ENCODE peak calls at places on chromosomes 1 and 21, in four cellular contexts. C is MM.1S, E is PC-3, L is neural progenitor cell. D is an unnamed sample.

GRCh38 chr1:207418336-207418735 is 35.8 kb upstream of the CR2 start:
- DNase-seq in C (no peak), E (no peak), L (no peak), D (no peak)

GRCh38 chr1:99748419-99748818 is 18.0 kb downstream of the FRRS1 start:
- DNase-seq in C (no peak), E (peak; percentile 53), L (no peak), D (peak; percentile 34)

GRCh38 chr1:192171123-192171522 is 12.9 kb downstream of the RGS18 start:
- DNase-seq in C (no peak), E (no peak), L (no peak), D (no peak)

GRCh38 chr21:30996728-30997127 is 41.5 kb downstream of the KRTAP19-8 start:
- DNase-seq in C (no peak), E (no peak), L (no peak), D (no peak)

GRCh38 chr1:234743866-234744581 is 134.0 kb upstream of the IRF2BP2 start:
- DNase-seq in C (no peak), E (no peak), L (peak; percentile 90), D (peak; percentile 35)

GRCh38 chr1:232305020-232305419 is 324.9 kb downstream of the SIPA1L2 start:
- DNase-seq in C (no peak), E (peak; percentile 80), L (no peak), D (no peak)

GRCh38 chr1:119737040-119737682 is 25.4 kb downstream of the PHGDH start:
- DNase-seq in C (no peak), E (no peak), L (no peak), D (no peak)

GRCh38 chr1:44045064-44045463 is 13.8 kb upstream of the SLC6A9 start:
- DNase-seq in C (no peak), E (no peak), L (no peak), D (no peak)

GRCh38 chr1:186152227-186152944 is 222.7 kb downstream of the TPR start:
- DNase-seq in C (no peak), E (peak; percentile 92), L (peak; percentile 3), D (peak; percentile 62)

GRCh38 chr1:31398246-31398645 is 14.8 kb upstream of the SERINC2 start:
- DNase-seq in C (no peak), E (no peak), L (no peak), D (no peak)

GRCh38 chr1:53587252-53587992 is 128.2 kb downstream of the DMRTB1 start:
- DNase-seq in C (no peak), E (no peak), L (no peak), D (no peak)

GRCh38 chr1:211574705-211575104 is 4.3 kb downstream of the SLC30A1 start:
- DNase-seq in C (no peak), E (peak; percentile 58), L (no peak), D (peak; percentile 50)

GRCh38 chr1:204726478-204726877 is 40.9 kb upstream of the LRRN2 start:
- DNase-seq in C (no peak), E (peak; percentile 98), L (no peak), D (peak; percentile 52)

GRCh38 chr1:164861632-164862031 is 302.6 kb downstream of the PBX1 start:
- DNase-seq in C (no peak), E (no peak), L (no peak), D (no peak)

GRCh38 chr1:89279011-89279466 is 6.4 kb upstream of the GBP5 start:
- DNase-seq in C (no peak), E (no peak), L (peak; percentile 8), D (no peak)

GRCh38 chr1:51858892-51859291 is 19.6 kb downstream of the NRDC start:
- DNase-seq in C (no peak), E (no peak), L (no peak), D (no peak)

GRCh38 chr1:226938903-226939438 is 1.1 kb upstream of the COQ8A start:
- DNase-seq in C (peak; percentile 52), E (peak; percentile 74), L (no peak), D (peak; percentile 77)

GRCh38 chr1:175914115-175914514 is 170.7 kb upstream of the TNR start:
- DNase-seq in C (no peak), E (no peak), L (no peak), D (no peak)

GRCh38 chr1:231383159-231383855 is 38.8 kb downstream of the EGLN1 start:
- DNase-seq in C (no peak), E (peak; percentile 41), L (no peak), D (no peak)

GRCh38 chr1:117167402-117167801 is 43.3 kb downstream of the VTCN1 start:
- DNase-seq in C (no peak), E (peak; percentile 57), L (no peak), D (peak; percentile 38)

GRCh38 chr1:117164209-117164608 is 42.7 kb upstream of the TRIM45 start:
- DNase-seq in C (no peak), E (no peak), L (no peak), D (no peak)

GRCh38 chr1:117166076-117166475 is 44.5 kb upstream of the TRIM45 start:
- DNase-seq in C (no peak), E (peak; percentile 93), L (no peak), D (peak; percentile 89)

GRCh38 chr1:117162806-117163205 is 41.3 kb upstream of the TRIM45 start:
- DNase-seq in C (no peak), E (peak; percentile 27), L (no peak), D (no peak)

GRCh38 chr1:117161887-117162286 is 40.3 kb upstream of the TRIM45 start:
- DNase-seq in C (no peak), E (peak; percentile 69), L (no peak), D (no peak)
- H3F3A ChIP-seq in C (no peaks in the 10 kb centered on the region), E (peaks cover 4% of the 10 kb centered on the region), L (peaks cover 9% of the 10 kb centered on the region), D (no peaks in the 10 kb centered on the region)

GRCh38 chr1:47231314-47232186 is 475 bp downstream of the TAL1 start:
- DNase-seq in C (no peak), E (no peak), L (peak; percentile 66), D (peak; percentile 41)
- H3K9ac ChIP-seq in C (no peak overlapping the region), E (no peak overlapping the region), L (no peak overlapping the region), D (no peak overlapping the region)

GRCh38 chr1:50424045-50424939 is 1.0 kb upstream of the DMRTA2 start:
- DNase-seq in C (no peak), E (no peak), L (peak; percentile 29), D (no peak)
- TF ChIP-seq EZH2 in C (no peak), E (no peak), L (peak; percentile 100), D (peak; percentile 97)

DNA sequence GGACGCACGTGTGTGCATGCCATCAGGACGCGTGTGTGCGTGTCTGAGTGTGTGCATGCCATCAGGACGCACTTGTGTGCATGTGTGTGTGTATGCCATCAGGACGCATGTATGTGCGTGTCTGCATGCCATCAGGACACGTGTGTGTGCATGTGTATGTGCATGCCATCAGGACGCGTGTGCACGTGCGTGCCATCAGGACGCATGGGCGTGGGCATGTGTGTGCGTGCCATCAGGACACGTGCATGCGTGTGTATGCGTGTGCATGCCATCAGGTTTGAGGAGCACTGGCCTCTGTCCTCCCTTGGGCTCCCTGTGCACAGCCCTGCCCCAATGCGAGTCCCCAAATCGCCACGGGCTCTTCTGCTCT is 12.6 kb upstream of the C1QTNF12 start:
- DNase-seq in C (no peak), E (no peak), L (no peak), D (no peak)
- H3F3A ChIP-seq in C (no peaks in the 10 kb centered on the region), E (no peaks in the 10 kb centered on the region), L (no peaks in the 10 kb centered on the region), D (peaks cover 1% of the 10 kb centered on the region)

GRCh38 chr1:84582802-84583587 is 8.8 kb upstream of the CTBS start:
- DNase-seq in C (peak; percentile 75), E (peak; percentile 10), L (peak; percentile 85), D (no peak)

GRCh38 chr1:84585803-84586202 is 11.6 kb upstream of the CTBS start:
- DNase-seq in C (no peak), E (no peak), L (no peak), D (no peak)

GRCh38 chr1:84584126-84584525 is 9.9 kb upstream of the CTBS start:
- DNase-seq in C (peak; percentile 51), E (no peak), L (no peak), D (no peak)

GRCh38 chr1:84581648-84582047 is 7.4 kb upstream of the CTBS start:
- DNase-seq in C (no peak), E (no peak), L (no peak), D (no peak)

GRCh38 chr1:84583648-84584047 is 9.4 kb upstream of the CTBS start:
- DNase-seq in C (peak; percentile 34), E (no peak), L (peak; percentile 42), D (no peak)
- H3K9ac ChIP-seq in C (peak overlapping the region; percentile 5), E (no peak overlapping the region), L (no peak overlapping the region), D (no peak overlapping the region)

GRCh38 chr21:44712203-44713028 is 1.0 kb upstream of the TSPEAR start:
- DNase-seq in C (no peak), E (no peak), L (no peak), D (no peak)
- TF ChIP-seq EZH2 in C (peak; percentile 42), E (no peak), L (no peak), D (peak; percentile 62)

DNA sequence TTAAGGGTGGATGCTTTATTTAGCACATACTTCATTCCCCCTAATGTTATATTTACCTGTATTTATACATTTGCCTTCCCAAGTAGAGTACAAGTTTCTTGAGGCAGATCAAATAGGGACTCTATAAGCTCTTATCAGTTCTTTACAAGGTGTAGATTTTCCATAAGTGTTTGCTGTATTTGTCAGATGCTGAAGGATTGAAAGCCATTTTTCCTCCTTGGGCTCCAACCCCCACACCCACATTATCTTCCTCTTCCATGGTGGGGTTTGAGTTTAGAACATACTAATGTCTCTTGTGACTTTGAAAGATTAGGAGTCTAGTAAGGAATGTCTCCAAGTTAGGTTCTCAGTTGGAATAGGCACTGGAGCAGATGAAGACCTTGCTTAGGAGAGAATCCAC is 2.4 kb upstream of the CHI3L2 start:
- DNase-seq in C (no peak), E (no peak), L (no peak), D (no peak)
- H3F3A ChIP-seq in C (peaks cover 18% of the 10 kb centered on the region), E (no peaks in the 10 kb centered on the region), L (peaks cover 10% of the 10 kb centered on the region), D (peaks cover 13% of the 10 kb centered on the region)

DNA sequence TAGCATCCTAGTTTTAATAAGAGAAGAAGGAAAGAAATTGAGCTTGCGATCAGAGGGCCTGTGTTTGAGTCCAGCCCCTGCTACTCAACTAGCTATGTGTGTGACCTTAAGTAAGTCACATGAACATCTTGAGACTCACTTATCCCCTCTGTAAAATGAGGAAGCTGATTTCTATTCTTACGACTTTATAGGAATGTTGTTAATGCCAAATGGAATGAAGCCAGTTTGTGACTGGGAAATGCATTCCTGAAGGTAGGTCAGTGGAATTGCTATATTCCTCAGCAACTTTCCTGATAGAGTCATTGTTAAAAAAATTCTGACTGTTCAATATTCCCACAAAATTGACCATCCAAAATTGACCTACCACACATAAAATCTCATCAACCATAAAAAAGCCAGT is 14.9 kb downstream of the FASLG start:
- DNase-seq in C (no peak), E (peak; percentile 82), L (no peak), D (no peak)
- H3K9ac ChIP-seq in C (no peak overlapping the region), E (no peak overlapping the region), L (no peak overlapping the region), D (no peak overlapping the region)

DNA sequence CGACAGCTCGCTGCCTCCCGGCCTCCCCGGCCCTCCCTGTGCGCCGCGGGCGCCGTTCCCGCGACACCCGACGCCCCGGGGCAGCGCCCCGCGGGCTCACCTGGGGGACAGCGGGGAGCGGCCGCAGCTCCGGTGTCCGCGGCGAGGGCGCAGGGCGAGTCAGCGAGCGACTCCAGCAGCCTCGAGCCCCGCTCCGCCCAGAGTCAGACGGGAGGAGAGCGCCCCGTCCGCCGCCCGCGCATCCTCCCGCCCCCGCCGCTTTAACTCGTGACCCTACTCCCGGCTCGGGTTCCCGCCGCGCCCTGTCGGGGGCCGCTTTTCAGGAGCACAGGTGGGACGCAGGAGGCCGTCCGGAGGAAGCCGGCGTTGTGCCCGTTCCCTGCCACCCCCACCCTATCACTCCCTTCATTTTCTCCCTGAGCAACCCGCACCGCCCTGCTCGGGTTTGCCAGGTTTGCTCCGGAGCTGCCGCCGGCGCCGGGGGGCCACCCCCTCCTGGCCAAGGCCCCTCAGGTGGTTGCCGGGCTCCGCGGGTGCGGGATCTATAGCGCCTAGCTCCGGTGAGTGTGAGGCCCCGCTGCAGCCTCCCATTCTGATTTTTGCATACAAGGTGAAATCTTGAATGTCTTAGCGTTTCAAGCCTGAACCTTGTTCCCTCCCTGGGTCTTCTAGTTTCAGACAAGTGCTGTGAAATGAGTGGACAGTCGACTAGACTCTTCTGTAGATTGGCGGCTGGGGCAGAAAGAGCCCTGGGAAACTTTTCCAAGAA is at the start of gene MCOLN3:
- DNase-seq in C (peak; percentile 33), E (peak; percentile 58), L (peak; percentile 77), D (peak; percentile 61)
- TF ChIP-seq EZH2 in C (no peak), E (no peak), L (peak; percentile 93), D (peak; percentile 86)

D was measured in GM23248.